ENCODE peak calls at places on chromosomes 1 and 21, in five cellular contexts. X is fibroblast of lung; Z is CD8-positive, alpha-beta T cell; D is cardiac fibroblast; V is epithelial cell of esophagus. E is an unnamed sample.

GRCh38 chr1:25954371-25954938 is 43.4 kb downstream of the PAFAH2 start:
- DNase-seq in X (no peak), Z (no peak), D (peak; percentile 25), V (peak; percentile 45), E (no peak)

GRCh38 chr1:42747125-42747524 is 7.1 kb upstream of the CLDN19 start:
- DNase-seq in X (peak; percentile 20), Z (peak; percentile 39), D (peak; percentile 23), V (no peak), E (no peak)

GRCh38 chr1:8155528-8156186 is 129.5 kb upstream of the ERRFI1 start:
- DNase-seq in X (peak; percentile 29), Z (no peak), D (peak; percentile 50), V (peak; percentile 88), E (no peak)

GRCh38 chr1:22018583-22019559 is 17.4 kb downstream of the CELA3A start:
- DNase-seq in X (peak; percentile 73), Z (peak; percentile 76), D (peak; percentile 89), V (peak; percentile 97), E (peak; percentile 31)

GRCh38 chr1:210384625-210385024 is 55.9 kb downstream of the HHAT start:
- DNase-seq in X (peak; percentile 29), Z (no peak), D (no peak), V (no peak), E (no peak)

GRCh38 chr1:232900818-232901217 is 49.6 kb upstream of the NTPCR start:
- DNase-seq in X (no peak), Z (no peak), D (no peak), V (no peak), E (no peak)

GRCh38 chr1:44485229-44485932 is 80.3 kb downstream of the RNF220 start:
- DNase-seq in X (peak; percentile 86), Z (no peak), D (peak; percentile 89), V (peak; percentile 76), E (peak; percentile 40)

GRCh38 chr1:33852711-33853110 is 11.2 kb upstream of the HMGB4 start:
- DNase-seq in X (no peak), Z (no peak), D (no peak), V (no peak), E (no peak)

GRCh38 chr1:156665539-156665938 is 11.7 kb downstream of the NES start:
- DNase-seq in X (no peak), Z (no peak), D (no peak), V (no peak), E (no peak)

GRCh38 chr1:208167229-208167869 is 76.8 kb downstream of the PLXNA2 start:
- DNase-seq in X (no peak), Z (no peak), D (no peak), V (no peak), E (no peak)

GRCh38 chr1:115491303-115492018 is 150.3 kb upstream of the VANGL1 start:
- DNase-seq in X (no peak), Z (no peak), D (no peak), V (no peak), E (no peak)

DNA sequence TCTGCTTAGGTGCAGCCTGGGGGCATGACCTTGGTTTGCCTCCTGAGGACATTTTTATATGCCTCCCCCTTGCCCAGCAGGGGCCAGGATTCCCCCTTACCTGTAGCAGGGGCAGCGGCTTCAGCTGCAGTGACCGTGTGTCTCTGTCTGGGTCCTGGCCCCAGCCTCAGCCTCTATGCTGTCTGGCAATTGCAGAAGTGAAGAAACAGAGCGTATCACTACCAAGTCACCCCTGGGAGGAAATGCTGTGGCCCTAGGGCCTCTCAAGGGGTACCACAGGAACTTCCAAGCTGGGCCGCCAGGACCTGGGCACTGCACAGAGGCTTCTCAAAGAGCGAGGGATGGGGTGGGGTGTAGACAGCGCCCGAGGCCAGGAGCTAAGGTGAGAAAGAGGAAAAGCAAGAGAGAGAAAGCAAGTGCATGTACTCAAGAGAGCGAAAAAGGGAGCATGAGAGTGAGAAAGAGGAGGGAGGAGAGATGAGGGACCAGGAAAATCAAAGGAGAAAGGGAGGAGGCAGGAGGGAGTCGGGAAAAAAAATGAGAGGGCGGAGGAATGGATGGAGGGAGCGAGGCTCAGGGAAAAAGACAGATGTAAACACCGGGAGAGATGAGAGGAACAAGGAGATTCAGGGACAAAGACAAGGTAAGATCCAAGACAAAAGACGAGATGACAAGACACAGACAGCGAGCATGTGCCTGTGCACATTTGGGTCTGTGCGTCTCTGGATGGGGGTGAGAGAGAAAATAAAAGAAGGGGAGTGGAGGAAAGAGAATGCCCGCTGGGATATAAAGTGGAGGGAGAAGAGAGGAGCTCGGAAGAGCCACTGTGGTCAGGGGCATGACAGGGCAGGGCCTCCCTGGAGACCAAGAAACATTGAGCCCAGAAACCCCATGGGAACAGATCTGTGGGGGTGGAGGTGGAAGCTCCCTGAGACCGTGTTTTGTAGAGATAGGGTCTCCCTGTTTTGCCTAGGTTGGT is at the start of gene PTAFR:
- DNase-seq in X (no peak), Z (no peak), D (no peak), V (no peak), E (no peak)
- TF ChIP-seq CTCF in X (no peak), Z (no peak), D (no peak), V (no peak), E (no peak)

GRCh38 chr1:11990303-11991032 is 10.2 kb downstream of the MFN2 start:
- DNase-seq in X (no peak), Z (no peak), D (no peak), V (peak; percentile 41), E (no peak)

GRCh38 chr1:11991969-11992676 is 11.9 kb downstream of the MFN2 start:
- DNase-seq in X (no peak), Z (no peak), D (no peak), V (no peak), E (no peak)

GRCh38 chr1:11984559-11984958 is 4.3 kb downstream of the MFN2 start:
- DNase-seq in X (no peak), Z (no peak), D (no peak), V (no peak), E (no peak)

GRCh38 chr1:11985851-11986250 is 5.6 kb downstream of the MFN2 start:
- DNase-seq in X (peak; percentile 6), Z (no peak), D (peak; percentile 69), V (no peak), E (peak; percentile 70)

GRCh38 chr1:11989669-11990068 is 9.4 kb downstream of the MFN2 start:
- DNase-seq in X (no peak), Z (no peak), D (no peak), V (no peak), E (no peak)
- H3K4me3 ChIP-seq in X (no peak overlapping the region), Z (no peak overlapping the region), D (no peak overlapping the region), V (no peak overlapping the region), E (no peak overlapping the region)

DNA sequence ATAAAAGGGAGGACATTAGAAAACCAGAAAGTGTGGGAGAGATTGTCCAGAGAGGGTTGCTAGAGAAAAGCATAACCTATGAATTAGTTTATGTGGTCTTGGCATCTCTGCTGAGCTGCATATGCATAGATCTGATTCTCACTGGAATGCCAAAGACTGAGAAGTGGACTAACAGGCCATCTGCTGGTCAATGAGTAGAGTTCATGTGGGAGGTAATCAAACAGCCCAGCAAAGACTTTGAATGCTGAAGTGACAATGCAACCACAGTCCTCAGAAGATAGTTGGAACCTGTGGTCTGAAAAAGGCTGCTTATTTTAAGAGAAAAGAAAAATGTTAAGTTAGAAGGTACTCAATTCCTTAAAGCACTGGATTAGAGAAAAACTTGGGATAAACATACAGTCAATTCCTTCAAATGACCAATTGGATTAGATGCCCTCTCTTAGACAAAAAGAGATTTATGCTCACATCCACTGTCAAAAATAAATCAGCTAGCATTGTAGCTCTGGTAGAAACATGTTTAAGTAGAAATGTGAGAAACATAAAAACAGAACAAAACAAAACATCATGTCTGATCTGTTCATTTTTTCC is 382.8 kb downstream of the AMY1C start:
- DNase-seq in X (peak; percentile 43), Z (no peak), D (no peak), V (peak; percentile 24), E (no peak)
- TF ChIP-seq CTCF in X (no peak), Z (no peak), D (no peak), V (peak; percentile 54), E (no peak)

DNA sequence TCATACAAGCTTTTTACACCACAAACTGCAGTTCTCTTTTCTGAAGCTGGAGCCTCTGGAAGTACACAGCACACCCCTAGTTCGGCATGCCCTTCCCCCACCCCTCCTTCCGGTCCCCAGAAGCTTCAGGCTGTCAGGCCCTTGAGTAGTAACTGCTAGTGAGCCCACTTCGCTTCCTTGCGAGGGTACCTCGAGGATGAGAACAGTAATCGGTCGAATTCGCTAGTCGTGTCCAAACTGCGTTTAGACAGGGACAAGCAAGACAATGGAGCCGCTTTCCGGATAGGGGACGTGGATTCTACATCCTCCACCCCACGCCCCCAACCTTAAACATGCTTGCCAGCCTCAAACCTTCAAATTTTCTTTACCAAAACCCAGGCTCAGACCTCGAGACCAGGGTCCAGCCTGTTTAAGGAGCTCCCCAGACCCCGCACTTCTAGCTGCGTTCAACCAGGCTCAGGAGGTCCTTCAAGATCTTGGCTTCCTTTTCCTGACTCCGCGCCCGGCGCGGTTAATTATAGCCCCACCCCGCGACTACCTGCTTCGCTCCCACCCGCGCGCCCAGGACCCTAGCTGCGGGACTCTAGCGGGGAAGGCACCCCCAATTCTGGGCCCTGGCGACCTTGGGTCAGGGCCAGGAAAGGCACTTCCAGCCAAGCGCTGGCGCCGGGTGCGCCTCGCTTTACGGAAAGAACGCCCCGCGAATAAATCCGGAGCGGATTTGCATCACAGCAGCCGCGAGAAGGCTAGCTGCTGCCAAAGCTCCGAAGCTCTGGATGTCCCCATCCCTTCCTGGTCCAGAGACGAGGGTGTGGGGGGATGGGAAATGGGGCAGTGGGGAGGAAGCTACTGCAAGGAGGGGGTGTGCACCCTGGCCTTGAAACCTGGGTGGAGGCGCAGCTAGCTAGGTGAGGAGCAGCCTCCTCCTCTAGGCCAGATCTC is 8.1 kb upstream of the TSPAN1 start:
- DNase-seq in X (peak; percentile 15), Z (peak; percentile 62), D (peak; percentile 28), V (no peak), E (no peak)
- H3K4me3 ChIP-seq in X (peak overlapping the region; percentile 33), Z (peak overlapping the region; percentile 57), D (peak overlapping the region; percentile 42), V (peak overlapping the region; percentile 41), E (peak overlapping the region; percentile 50)

DNA sequence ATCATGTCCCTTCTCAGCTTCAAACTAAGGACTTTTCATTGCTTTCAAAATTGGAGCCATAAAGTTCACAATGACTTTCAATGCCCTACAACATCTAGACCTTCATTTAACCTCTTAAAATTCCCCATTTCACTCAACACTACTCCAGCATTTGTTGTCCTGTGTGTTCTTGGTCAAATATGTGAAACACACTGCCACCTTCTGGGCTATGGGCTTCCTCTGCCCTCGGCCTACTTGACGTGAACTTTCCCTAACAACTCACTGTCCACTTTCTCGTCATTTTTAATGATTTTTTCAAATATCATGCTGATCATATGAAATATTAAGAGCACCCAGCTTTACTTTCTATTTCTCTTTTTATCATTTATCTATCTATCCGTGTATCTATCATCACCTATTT is 2018.4 kb downstream of the NCAM2 start:
- DNase-seq in X (no peak), Z (no peak), D (no peak), V (no peak), E (no peak)
- TF ChIP-seq CTCF in X (no peak), Z (no peak), D (no peak), V (no peak), E (no peak)

GRCh38 chr1:205321959-205322283 is 376 bp upstream of the NUAK2 start:
- DNase-seq in X (no peak), Z (no peak), D (no peak), V (no peak), E (no peak)
- H3K4me3 ChIP-seq in X (peak overlapping the region; percentile 21), Z (peak overlapping the region; percentile 73), D (no peak overlapping the region), V (peak overlapping the region; percentile 94), E (peak overlapping the region; percentile 33)